ENCODE peak calls at places on chromosomes 3 and 15, in four cellular contexts. I is cardiac fibroblast, M is HCT116, L is astrocyte of the spinal cord. N is an unnamed sample.

GRCh38 chr15:48965972-48966371 is 2.3 kb upstream of the SHC4 start:
- DNase-seq in L (peak), M (peak), I (peak), N (peak)

GRCh38 chr3:172678068-172678467 is 32.8 kb downstream of the NCEH1 start:
- DNase-seq in L (peak), I (no peak), M (no peak), N (peak)

GRCh38 chr3:166013073-166013679 is 176.0 kb upstream of the BCHE start:
- DNase-seq in I (peak), L (peak), M (peak), N (peak)

GRCh38 chr3:110731148-110731547 is 340.5 kb upstream of the NECTIN3 start:
- DNase-seq in M (no peak), L (no peak), I (peak), N (peak)

GRCh38 chr3:184765730-184766074 is 46.3 kb upstream of the VPS8 start:
- DNase-seq in M (no peak), L (no peak), I (no peak), N (peak)

GRCh38 chr3:132900479-132900878 is 137.7 kb upstream of the TMEM108 start:
- DNase-seq in I (no peak), M (no peak), L (no peak), N (no peak)

GRCh38 chr15:68173119-68173518 is 32.0 kb downstream of the CALML4 start:
- DNase-seq in M (no peak), I (no peak), L (no peak), N (no peak)

GRCh38 chr3:65745306-65745705 is 293.4 kb downstream of the MAGI1 start:
- DNase-seq in M (no peak), L (no peak), I (no peak), N (no peak)

GRCh38 chr3:194011807-194012206 is 124.1 kb upstream of the HES1 start:
- DNase-seq in M (no peak), L (no peak), I (no peak), N (no peak)

DNA sequence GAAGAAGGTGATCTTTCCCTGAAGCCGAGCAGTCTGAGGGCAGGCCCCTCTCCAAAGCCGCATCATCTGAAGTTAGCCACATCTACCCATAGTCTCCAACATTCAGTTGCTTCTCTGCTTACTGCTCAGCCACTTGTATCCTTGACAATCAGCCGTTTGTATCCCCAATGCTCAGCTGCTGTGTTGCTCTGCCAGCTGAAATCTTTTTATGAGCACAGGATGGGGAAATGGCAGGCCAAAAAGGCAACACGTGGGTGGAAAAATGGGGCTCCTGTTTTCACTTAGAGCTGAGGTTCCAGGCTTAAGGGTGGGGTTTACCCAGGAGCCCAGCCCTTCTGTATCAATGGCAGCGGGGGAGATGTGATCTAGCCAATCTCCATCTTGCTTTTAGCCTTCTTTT is 36.3 kb downstream of the METTL6 start:
- DNase-seq in L (no peak), I (no peak), M (no peak), N (no peak)
- TF ChIP-seq CTCF in L (no peak), I (no peak), M (no peak), N (no peak)

GRCh38 chr15:79003301-79003700 is 58.5 kb upstream of the CTSH start:
- DNase-seq in I (no peak), L (no peak), M (no peak), N (peak)

GRCh38 chr15:79002631-79003030 is 57.8 kb upstream of the CTSH start:
- DNase-seq in L (no peak), M (no peak), I (no peak), N (peak)

GRCh38 chr15:79006071-79006470 is 61.2 kb upstream of the CTSH start:
- DNase-seq in M (no peak), I (no peak), L (no peak), N (no peak)

GRCh38 chr15:79003896-79004295 is 59.0 kb upstream of the CTSH start:
- DNase-seq in M (no peak), I (no peak), L (no peak), N (no peak)

GRCh38 chr15:79004336-79004735 is 59.5 kb upstream of the CTSH start:
- DNase-seq in M (peak), L (peak), I (peak), N (peak)
- H3K4me3 ChIP-seq in M (peak), L (no peak), I (no peak), N (no peak)

GRCh38 chr3:37836589-37836988 is 25.1 kb upstream of the CTDSPL start:
- DNase-seq in L (no peak), I (no peak), M (no peak), N (no peak)

GRCh38 chr3:37833790-37834189 is 27.9 kb upstream of the CTDSPL start:
- DNase-seq in M (no peak), I (no peak), L (no peak), N (no peak)
- TF ChIP-seq CTCF in M (peak), I (peak), L (no peak), N (no peak)

DNA sequence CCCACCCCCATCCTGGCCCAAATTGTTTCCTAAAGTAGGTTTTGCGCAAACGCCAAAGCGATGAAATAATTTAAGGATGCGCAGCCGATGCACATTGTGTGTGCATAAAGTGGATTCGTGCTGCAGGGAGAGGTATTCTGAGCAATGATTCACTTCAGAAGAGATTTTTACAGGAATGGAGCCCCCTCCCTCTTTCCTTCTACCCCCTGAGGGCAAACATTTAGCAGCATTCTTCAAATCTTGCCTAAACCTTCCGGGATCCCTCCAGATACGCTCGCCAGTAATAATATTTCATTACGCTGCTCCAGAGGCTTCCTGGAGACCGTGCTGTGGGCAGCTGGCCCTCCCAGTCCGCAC is 14.6 kb downstream of the ZIC4 start:
- DNase-seq in M (no peak), L (peak), I (no peak), N (peak)
- H3K4me3 ChIP-seq in M (no peak), L (peak), I (no peak), N (peak)

GRCh38 chr3:44511238-44511567 is 33.7 kb upstream of the ZNF445 start:
- DNase-seq in M (no peak), I (no peak), L (no peak), N (peak)
- TF ChIP-seq CTCF in M (no peak), I (no peak), L (no peak), N (no peak)

DNA sequence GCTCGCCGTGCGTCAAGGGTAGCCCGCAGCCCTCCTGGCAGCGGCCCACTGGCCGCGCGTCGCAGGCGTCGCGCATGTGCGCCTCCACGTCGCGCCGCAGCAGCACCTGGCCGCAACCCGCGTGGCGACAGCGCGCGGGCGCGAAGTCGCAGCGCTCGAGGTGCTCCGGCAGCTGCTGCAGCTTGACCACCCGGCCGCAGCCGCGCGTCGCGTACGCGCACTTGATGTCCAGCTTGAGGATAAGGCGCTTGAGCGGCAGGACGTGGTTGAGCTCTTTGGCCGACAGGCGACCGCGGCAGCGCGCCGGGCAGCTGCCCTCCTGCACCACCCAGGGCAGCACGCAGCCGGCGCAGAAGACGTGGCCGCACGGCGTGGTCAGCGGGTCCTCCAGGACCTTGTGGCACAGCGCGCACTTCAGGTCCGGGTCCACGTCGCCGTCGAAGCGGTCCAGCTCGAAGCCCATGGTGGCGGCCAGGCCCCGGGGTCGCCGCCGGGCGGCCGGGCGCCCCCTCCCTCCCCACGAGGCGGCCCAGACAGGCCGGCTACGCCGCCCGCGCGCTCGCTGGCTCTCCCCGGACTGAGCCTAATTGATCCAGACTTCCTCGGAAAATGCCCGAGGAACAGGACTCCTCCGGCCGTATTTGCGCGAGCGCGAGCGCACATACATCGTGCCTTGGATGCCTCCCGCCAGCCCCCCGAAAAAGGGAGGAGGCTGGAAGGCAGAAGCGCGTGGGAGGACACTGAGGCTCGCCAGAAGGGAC is at the start of gene PDZRN3:
- DNase-seq in M (no peak), L (peak), I (peak), N (peak)
- H3K4me3 ChIP-seq in M (no peak), L (peak), I (peak), N (peak)

GRCh38 chr3:109228391-109229080 is 87.8 kb downstream of the DPPA2 start:
- DNase-seq in M (no peak), L (no peak), I (no peak), N (no peak)

DNA sequence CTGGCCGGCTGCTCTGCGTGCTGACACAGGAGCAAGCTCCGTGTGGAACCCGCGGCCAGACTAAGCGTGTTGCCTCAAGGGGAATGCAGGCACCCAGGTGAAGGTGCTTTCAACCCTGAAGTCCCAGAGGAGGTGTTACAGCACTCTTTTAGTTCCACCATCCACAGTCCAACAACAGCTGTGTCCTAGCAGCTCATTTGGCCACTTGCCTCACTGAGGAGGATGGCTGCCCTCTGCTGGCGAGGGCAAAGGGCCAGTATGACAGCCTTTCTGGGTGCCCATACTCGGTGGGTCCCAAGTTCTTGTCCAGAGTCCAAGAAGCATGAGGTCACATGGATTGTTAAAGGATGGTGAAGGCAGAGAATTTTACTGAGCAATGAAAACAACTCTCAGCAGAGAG is 87.8 kb downstream of the C3orf85 start:
- DNase-seq in I (no peak), M (peak), L (no peak), N (no peak)
- TF ChIP-seq CTCF in I (no peak), M (peak), L (no peak), N (no peak)